ENCODE peak calls at places on chromosomes 13 and 19, in seven cellular contexts. D, K, E, I, O, S and X are unnamed samples.

GRCh38 chr19:49387936-49388372 is at the start of gene KASH5:
- DNase-seq in D (peak; percentile 89), K (no peak), E (no peak), I (peak; percentile 92), O (no peak), S (peak; percentile 78), X (no peak)

GRCh38 chr13:52926971-52927370 is 78.5 kb upstream of the PCDH8 start:
- DNase-seq in D (no peak), K (no peak), E (no peak), I (no peak), O (no peak), S (no peak), X (no peak)

GRCh38 chr19:13463296-13463695 is 43.0 kb downstream of the CACNA1A start:
- DNase-seq in D (no peak), K (no peak), E (no peak), I (no peak), O (peak; percentile 88), S (no peak), X (no peak)

GRCh38 chr19:3544742-3545668 is 6.0 kb downstream of the TEKTIP1 start:
- DNase-seq in D (peak; percentile 72), K (no peak), E (peak; percentile 79), I (peak; percentile 87), O (peak; percentile 97), S (peak; percentile 80), X (no peak)

GRCh38 chr13:23749288-23749880 is 139.8 kb downstream of the MIPEP start:
- DNase-seq in D (no peak), K (no peak), E (no peak), I (no peak), O (no peak), S (no peak), X (no peak)

GRCh38 chr19:35959040-35959967 is 23.1 kb downstream of the LRFN3 start:
- DNase-seq in D (peak; percentile 51), K (no peak), E (no peak), I (peak; percentile 88), O (peak; percentile 71), S (peak; percentile 56), X (no peak)

GRCh38 chr19:16587031-16588023 is 15.1 kb upstream of the SLC35E1 start:
- DNase-seq in D (peak; percentile 75), K (no peak), E (peak; percentile 89), I (no peak), O (peak; percentile 63), S (peak; percentile 66), X (no peak)

GRCh38 chr19:36915992-36916830 is at the start of the genes ZNF568 and ZNF829:
- DNase-seq in D (peak; percentile 92), K (peak; percentile 67), E (peak; percentile 97), I (peak; percentile 95), O (peak; percentile 97), S (peak; percentile 87), X (peak; percentile 36)

GRCh38 chr13:113076681-113077401 is 28.8 kb upstream of the F7 start:
- DNase-seq in D (no peak), K (no peak), E (no peak), I (peak; percentile 56), O (no peak), S (no peak), X (no peak)

GRCh38 chr13:109309625-109310363 is 476.6 kb downstream of the IRS2 start:
- DNase-seq in D (no peak), K (no peak), E (no peak), I (no peak), O (no peak), S (no peak), X (no peak)

GRCh38 chr19:46979103-46979769 is 40.4 kb upstream of the NPAS1 start:
- DNase-seq in D (no peak), K (no peak), E (peak; percentile 59), I (no peak), O (peak; percentile 67), S (no peak), X (no peak)

GRCh38 chr19:46131485-46132143 is 7.1 kb upstream of the IGFL3 start:
- DNase-seq in D (no peak), K (no peak), E (no peak), I (no peak), O (peak; percentile 60), S (no peak), X (no peak)

GRCh38 chr13:95745289-95745688 is 68.3 kb downstream of the DNAJC3 start:
- DNase-seq in D (no peak), K (no peak), E (no peak), I (no peak), O (peak; percentile 70), S (no peak), X (no peak)

GRCh38 chr19:18049390-18049789 is 37.3 kb downstream of the IL12RB1 start:
- DNase-seq in D (peak; percentile 90), K (peak; percentile 82), E (no peak), I (peak; percentile 92), O (no peak), S (peak; percentile 57), X (no peak)

GRCh38 chr19:57293719-57294118 is 13.4 kb downstream of the ZNF460 start:
- DNase-seq in D (no peak), K (no peak), E (no peak), I (no peak), O (no peak), S (no peak), X (no peak)

GRCh38 chr13:83883061-83883523 is 818 bp upstream of the SLITRK1 start:
- DNase-seq in D (no peak), K (no peak), E (no peak), I (no peak), O (peak; percentile 57), S (no peak), X (no peak)

GRCh38 chr19:21439372-21439771 is 42.4 kb downstream of the ZNF493 start:
- DNase-seq in D (no peak), K (no peak), E (no peak), I (no peak), O (no peak), S (no peak), X (no peak)

GRCh38 chr19:52336976-52337375 is 933 bp downstream of the ZNF610 start:
- DNase-seq in D (no peak), K (no peak), E (peak; percentile 53), I (no peak), O (no peak), S (no peak), X (no peak)

GRCh38 chr13:93182406-93182805 is 44.2 kb upstream of the GPC6 start:
- DNase-seq in D (no peak), K (no peak), E (no peak), I (no peak), O (no peak), S (no peak), X (no peak)

GRCh38 chr19:56811480-56811879 is 29.0 kb downstream of the PEG3 start:
- DNase-seq in D (no peak), K (no peak), E (no peak), I (no peak), O (no peak), S (no peak), X (no peak)

GRCh38 chr13:33472446-33472845 is 186.9 kb upstream of the STARD13 start:
- DNase-seq in D (no peak), K (no peak), E (no peak), I (no peak), O (no peak), S (no peak), X (no peak)

GRCh38 chr13:33644607-33645543 is 173.1 kb upstream of the RFC3 start:
- DNase-seq in D (no peak), K (no peak), E (no peak), I (no peak), O (no peak), S (no peak), X (no peak)

GRCh38 chr13:50222569-50223332 is 207.5 kb downstream of the KCNRG start:
- DNase-seq in D (peak; percentile 78), K (peak; percentile 31), E (no peak), I (peak; percentile 83), O (no peak), S (peak; percentile 60), X (no peak)

GRCh38 chr13:59690857-59691500 is 472.7 kb downstream of the DIAPH3 start:
- DNase-seq in D (no peak), K (no peak), E (no peak), I (no peak), O (no peak), S (no peak), X (no peak)

GRCh38 chr19:46902402-46902766 is 41.6 kb downstream of the ARHGAP35 start:
- DNase-seq in D (no peak), K (no peak), E (no peak), I (no peak), O (peak; percentile 36), S (no peak), X (no peak)

GRCh38 chr19:51807111-51807701 is 12.2 kb downstream of the FPR3 start:
- DNase-seq in D (no peak), K (no peak), E (no peak), I (no peak), O (peak; percentile 73), S (peak; percentile 29), X (no peak)

GRCh38 chr13:110471833-110472162 is 89.7 kb downstream of the RAB20 start:
- DNase-seq in D (peak; percentile 88), K (no peak), E (peak; percentile 75), I (no peak), O (no peak), S (peak; percentile 60), X (no peak)

GRCh38 chr13:79485014-79485441 is 4.1 kb downstream of the NDFIP2 start:
- DNase-seq in D (no peak), K (no peak), E (no peak), I (no peak), O (no peak), S (peak; percentile 56), X (peak; percentile 57)

GRCh38 chr13:109762791-109763190 is 23.6 kb downstream of the IRS2 start:
- DNase-seq in D (no peak), K (no peak), E (no peak), I (no peak), O (no peak), S (no peak), X (no peak)

GRCh38 chr13:99992376-99992775 is 10.8 kb downstream of the ZIC2 start:
- DNase-seq in D (no peak), K (no peak), E (no peak), I (no peak), O (no peak), S (no peak), X (no peak)
- H3K4me3 ChIP-seq in D (no peak overlapping the region), K (no peak overlapping the region), E (no peak overlapping the region), I (no peak overlapping the region), O (no peak overlapping the region), S (no peak overlapping the region), X (no peak overlapping the region)

DNA sequence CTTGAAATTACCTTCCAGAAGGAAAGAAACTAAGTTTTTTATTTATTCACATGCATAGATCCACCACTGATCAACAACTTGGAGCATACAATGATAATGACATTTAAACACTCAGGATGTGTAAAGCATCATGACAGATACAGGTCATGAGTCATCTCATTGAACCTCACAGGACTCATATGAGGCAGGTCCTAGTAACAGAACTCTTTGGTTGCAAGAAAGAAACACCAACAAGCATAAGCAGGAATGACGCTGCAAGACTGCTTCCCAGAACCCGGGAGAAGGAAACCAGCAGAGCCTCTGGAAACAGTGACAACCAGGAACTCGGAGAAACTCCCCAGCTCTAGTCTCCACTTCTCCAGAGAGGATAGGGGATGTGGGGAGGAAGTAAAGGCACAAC is 60.8 kb upstream of the IPO5 start:
- DNase-seq in D (no peak), K (no peak), E (no peak), I (no peak), O (no peak), S (no peak), X (no peak)
- H3K27ac ChIP-seq in D (no peak overlapping the region), K (no peak overlapping the region), E (no peak overlapping the region), I (no peak overlapping the region), O (no peak overlapping the region), S (no peak overlapping the region), X (no peak overlapping the region)

GRCh38 chr19:7550987-7551761 is 15.7 kb downstream of the PNPLA6 start:
- DNase-seq in D (peak; percentile 75), K (no peak), E (peak; percentile 80), I (peak; percentile 92), O (peak; percentile 98), S (peak; percentile 81), X (no peak)
- H3K4me3 ChIP-seq in D (peak overlapping the region; percentile 27), K (peak overlapping the region; percentile 18), E (no peak overlapping the region), I (no peak overlapping the region), O (no peak overlapping the region), S (no peak overlapping the region), X (no peak overlapping the region)

GRCh38 chr19:12289790-12290065 is 5.0 kb downstream of the ZNF44 start:
- DNase-seq in D (no peak), K (no peak), E (no peak), I (no peak), O (no peak), S (no peak), X (no peak)
- H3K27ac ChIP-seq in D (peak overlapping the region; percentile 58), K (peak overlapping the region; percentile 38), E (no peak overlapping the region), I (peak overlapping the region; percentile 33), O (no peak overlapping the region), S (peak overlapping the region; percentile 44), X (no peak overlapping the region)